ENCODE peak calls at places on chromosomes 7 and 10, in seven cellular contexts. W is caudate nucleus; M is C1 segment of cervical spinal cord; Y is effector CD4-positive, alpha-beta T cell; N is astrocyte of the hippocampus; Z is esophagus squamous epithelium; X is stimulated activated CD8-positive, alpha-beta memory T cell treated with anti-CD3 and anti-CD28 coated beads, Interleukin-15, amount 100 ng/mL, for 1 hour. I is an unnamed sample.

GRCh38 chr10:23693895-23694294 is 255.0 kb downstream of the OTUD1 start:
- DNase-seq in W (no peak), M (no peak), Y (no peak), N (peak; percentile 0), Z (no peak), X (no peak), I (no peak)

GRCh38 chr10:79049931-79050895 is 18.6 kb upstream of the ZMIZ1 start:
- DNase-seq in W (no peak), M (no peak), Y (no peak), N (no peak), Z (no peak), X (no peak), I (no peak)

GRCh38 chr10:127464561-127464960 is 84.5 kb upstream of the NPS start:
- DNase-seq in W (no peak), M (no peak), Y (no peak), N (no peak), Z (no peak), X (no peak), I (no peak)

GRCh38 chr7:26439502-26440252 is 148.0 kb downstream of the SNX10 start:
- DNase-seq in W (no peak), M (no peak), Y (no peak), N (no peak), Z (no peak), X (no peak), I (peak; percentile 89)

GRCh38 chr10:101287922-101288638 is 58.8 kb upstream of the LBX1 start:
- DNase-seq in W (peak; percentile 11), M (no peak), Y (no peak), N (peak; percentile 64), Z (no peak), X (no peak), I (peak; percentile 12)

GRCh38 chr10:74875966-74876365 is 49.6 kb downstream of the KAT6B start:
- DNase-seq in W (no peak), M (no peak), Y (no peak), N (no peak), Z (no peak), X (no peak), I (peak; percentile 30)

GRCh38 chr10:27155073-27155754 is at the start of gene MASTL:
- DNase-seq in W (peak; percentile 90), M (peak; percentile 63), Y (peak; percentile 94), N (peak; percentile 98), Z (peak; percentile 75), X (peak; percentile 82), I (peak; percentile 64)

GRCh38 chr7:44223362-44224114 is 22.8 kb downstream of the YKT6 start:
- DNase-seq in W (no peak), M (no peak), Y (no peak), N (no peak), Z (no peak), X (no peak), I (peak; percentile 13)

GRCh38 chr7:2760098-2760889 is 72.3 kb downstream of the AMZ1 start:
- DNase-seq in W (no peak), M (no peak), Y (no peak), N (peak; percentile 56), Z (no peak), X (no peak), I (peak; percentile 77)